ENCODE peak calls at places on chromosomes 5 and 9, in seven cellular contexts. K is tibial nerve, R is left ventricle myocardium inferior, L is K562, E is AG10803, S is left lung, M is coronary artery. N is an unnamed sample.

GRCh38 chr9:22452415-22453010 is 5.9 kb downstream of the DMRTA1 start:
- DNase-seq in S (no peak), M (no peak), K (peak; percentile 67), R (peak; percentile 26), L (no peak), E (peak; percentile 26), N (no peak)

GRCh38 chr5:131386779-131387178 is 122.9 kb downstream of the CDC42SE2 start:
- DNase-seq in M (no peak), L (no peak), K (no peak), E (no peak), S (no peak), R (no peak), N (peak; percentile 38)

GRCh38 chr9:97388721-97389238 is 23.1 kb upstream of the TDRD7 start:
- DNase-seq in M (no peak), E (no peak), L (no peak), K (no peak), S (no peak), R (no peak), N (no peak)

GRCh38 chr5:132489871-132490483 is 596 bp downstream of the IRF1 start:
- DNase-seq in E (peak; percentile 41), M (peak; percentile 83), R (peak; percentile 66), K (peak; percentile 30), S (peak; percentile 70), L (peak; percentile 86), N (no peak)

GRCh38 chr9:121748727-121749546 is 97.5 kb downstream of the DAB2IP start:
- DNase-seq in E (peak; percentile 64), R (peak; percentile 76), M (peak; percentile 92), S (no peak), L (no peak), K (no peak), N (no peak)

GRCh38 chr9:112866662-112867274 is 23.9 kb downstream of the SLC46A2 start:
- DNase-seq in E (peak; percentile 66), S (peak; percentile 59), R (no peak), K (no peak), M (no peak), L (peak; percentile 19), N (no peak)

GRCh38 chr5:88999853-89000252 is 116.9 kb upstream of the MEF2C start:
- DNase-seq in M (no peak), K (no peak), E (no peak), L (no peak), S (no peak), R (no peak), N (no peak)

GRCh38 chr5:59799668-59800374 is 93.7 kb downstream of the PDE4D start:
- DNase-seq in R (no peak), K (peak; percentile 62), E (peak; percentile 43), M (no peak), L (peak; percentile 24), S (no peak), N (peak; percentile 61)

GRCh38 chr5:103041071-103041676 is 78.8 kb downstream of the GIN1 start:
- DNase-seq in K (no peak), M (no peak), E (peak; percentile 49), R (no peak), S (no peak), L (no peak), N (peak; percentile 39)

GRCh38 chr9:121009657-121010056 is 40.4 kb downstream of the C5 start:
- DNase-seq in M (no peak), L (no peak), K (no peak), R (no peak), S (no peak), E (no peak), N (no peak)

GRCh38 chr9:135821733-135822382 is 85.5 kb downstream of the CAMSAP1 start:
- DNase-seq in M (peak; percentile 41), R (no peak), L (no peak), K (no peak), S (no peak), E (no peak), N (no peak)

GRCh38 chr5:129905467-129906176 is 1.4 kb downstream of the CHSY3 start:
- DNase-seq in E (no peak), M (peak; percentile 74), R (no peak), S (peak; percentile 34), L (no peak), K (peak; percentile 16), N (no peak)

GRCh38 chr5:111502976-111503375 is 9.4 kb downstream of the STARD4 start:
- DNase-seq in L (no peak), K (no peak), R (no peak), S (no peak), E (no peak), M (no peak), N (no peak)

GRCh38 chr5:66122379-66123034 is 21.6 kb upstream of the SREK1 start:
- DNase-seq in M (no peak), S (no peak), R (no peak), K (no peak), L (no peak), E (no peak), N (no peak)

GRCh38 chr9:2230362-2230761 is 215.2 kb downstream of the SMARCA2 start:
- DNase-seq in E (no peak), K (no peak), R (no peak), L (no peak), M (no peak), S (no peak), N (no peak)

GRCh38 chr5:154520861-154521453 is 42.9 kb upstream of the HAND1 start:
- DNase-seq in E (no peak), L (peak; percentile 63), S (no peak), R (no peak), M (no peak), K (no peak), N (no peak)

GRCh38 chr9:20508242-20508641 is 114.1 kb downstream of the MLLT3 start:
- DNase-seq in K (no peak), S (no peak), R (no peak), M (no peak), L (no peak), E (no peak), N (peak; percentile 63)

GRCh38 chr5:160209917-160210316 is 19.4 kb upstream of the FABP6 start:
- DNase-seq in L (no peak), M (no peak), S (no peak), R (no peak), E (no peak), K (no peak), N (peak; percentile 50)

GRCh38 chr9:120324461-120324860 is 255.5 kb downstream of the CDK5RAP2 start:
- DNase-seq in M (no peak), R (no peak), S (no peak), L (no peak), K (no peak), E (no peak), N (no peak)

GRCh38 chr9:94681508-94681907 is 42.2 kb upstream of the FBP1 start:
- DNase-seq in S (peak; percentile 66), K (peak; percentile 89), M (peak; percentile 84), E (peak; percentile 85), R (peak; percentile 64), L (peak; percentile 39), N (no peak)

GRCh38 chr9:17521456-17521855 is 57.4 kb upstream of the SH3GL2 start:
- DNase-seq in M (no peak), S (no peak), L (no peak), K (no peak), R (no peak), E (no peak), N (no peak)
- TF ChIP-seq CTCF in M (no peak), S (no peak), L (no peak), K (no peak), R (no peak), E (no peak), N (peak; percentile 42)

GRCh38 chr5:69167488-69167845 is 517 bp downstream of the CCNB1 start:
- DNase-seq in E (no peak), K (no peak), R (no peak), S (no peak), M (no peak), L (no peak), N (no peak)

GRCh38 chr5:69170969-69171368 is 4.0 kb downstream of the CCNB1 start:
- DNase-seq in E (no peak), L (no peak), K (no peak), R (no peak), M (no peak), S (no peak), N (no peak)

DNA sequence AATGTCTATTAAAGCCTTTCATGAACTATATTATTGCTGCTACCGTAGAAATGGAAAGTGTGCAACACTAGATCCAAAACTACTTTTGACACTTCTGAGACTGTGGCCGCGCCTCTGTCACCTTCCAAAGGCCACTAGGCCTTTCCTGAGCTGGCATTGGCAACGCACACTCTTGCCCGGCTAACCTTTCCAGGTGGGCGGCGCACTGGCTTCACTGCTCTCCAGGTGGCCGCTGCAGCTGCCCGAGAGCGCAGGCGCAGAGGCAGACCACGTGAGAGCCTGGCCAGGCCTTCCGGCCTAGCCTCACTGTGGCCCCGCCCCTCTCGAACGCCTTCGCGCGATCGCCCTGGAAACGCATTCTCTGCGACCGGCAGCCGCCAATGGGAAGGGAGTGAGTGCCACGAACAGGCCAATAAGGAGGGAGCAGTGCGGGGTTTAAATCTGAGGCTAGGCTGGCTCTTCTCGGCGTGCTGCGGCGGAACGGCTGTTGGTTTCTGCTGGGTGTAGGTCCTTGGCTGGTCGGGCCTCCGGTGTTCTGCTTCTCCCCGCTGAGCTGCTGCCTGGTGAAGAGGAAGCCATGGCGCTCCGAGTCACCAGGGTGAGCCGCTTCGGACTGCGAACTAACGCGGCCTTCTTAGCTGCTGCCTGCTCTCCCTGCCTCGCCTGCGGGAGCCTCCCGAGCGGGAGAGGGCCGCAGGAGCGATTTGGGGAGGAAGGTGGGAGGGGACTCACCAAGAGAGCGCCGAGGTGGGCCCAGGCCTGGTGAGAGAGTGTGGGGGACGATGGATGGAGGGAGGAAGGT is at the start of gene CCNB1:
- DNase-seq in S (peak; percentile 99), M (peak; percentile 97), R (peak; percentile 97), E (peak; percentile 94), L (peak; percentile 99), K (peak; percentile 93), N (peak; percentile 96)
- TF ChIP-seq CTCF in S (no peak), M (no peak), R (peak; percentile 11), E (no peak), L (no peak), K (no peak), N (peak; percentile 10)

GRCh38 chr5:7261900-7262299 is 134.0 kb upstream of the ADCY2 start:
- DNase-seq in K (no peak), L (no peak), S (no peak), E (no peak), M (no peak), R (no peak), N (no peak)

DNA sequence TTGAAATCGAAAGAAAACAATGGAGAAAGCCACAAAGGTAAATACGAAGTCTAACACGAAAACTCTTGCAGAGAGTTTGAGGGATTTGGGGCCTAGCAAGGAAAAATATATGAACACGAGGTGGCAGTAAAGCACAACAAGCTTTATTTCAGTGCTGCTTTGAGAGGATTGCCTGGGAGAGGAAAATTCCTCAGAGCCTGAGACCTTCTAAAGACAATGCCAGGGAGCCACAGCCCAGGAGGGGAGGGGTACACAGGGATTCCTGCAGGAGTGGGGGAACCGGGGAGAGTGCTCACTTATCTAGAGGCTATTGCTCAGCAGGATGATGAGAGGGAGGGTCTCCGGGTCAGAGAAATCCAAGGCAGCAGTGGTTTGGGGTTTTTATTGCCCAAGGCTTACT is 134.9 kb upstream of the ADCY2 start:
- DNase-seq in E (peak; percentile 59), M (no peak), K (peak; percentile 28), L (peak; percentile 18), R (no peak), S (no peak), N (peak; percentile 18)
- TF ChIP-seq CTCF in E (peak; percentile 84), M (no peak), K (peak; percentile 23), L (peak; percentile 71), R (peak; percentile 39), S (peak; percentile 27), N (peak; percentile 69)

DNA sequence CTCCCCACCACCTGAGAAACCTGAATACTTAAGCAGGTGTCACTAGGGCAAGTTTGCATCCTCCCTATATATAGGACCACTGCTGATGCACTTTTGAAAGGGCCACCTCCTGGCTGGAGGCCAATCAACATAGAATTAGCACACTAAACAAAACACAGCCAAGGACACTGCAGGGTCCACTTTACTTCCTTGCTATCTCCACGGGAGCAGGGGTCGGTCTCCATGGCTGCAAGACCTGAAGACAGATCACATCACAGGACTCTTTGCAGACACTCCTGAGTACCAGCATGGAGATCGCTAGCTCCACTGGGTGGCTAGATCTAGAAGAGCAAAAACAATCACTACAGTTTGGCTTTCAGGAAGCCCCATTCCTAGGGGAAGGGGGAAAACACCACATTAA is 72.3 kb downstream of the C9orf153 start:
- DNase-seq in S (no peak), K (no peak), M (no peak), E (no peak), L (no peak), R (no peak), N (no peak)
- TF ChIP-seq CTCF in S (no peak), K (no peak), M (no peak), E (no peak), L (peak; percentile 9), R (no peak), N (no peak)

N was measured in LNCaP clone FGC.